ENCODE peak calls at places on chromosome 3, in four cellular contexts. One of them, this sample, is unnamed. For H3K27me3, the result is how much of the 10 kb centered on the place peaks cover.

GRCh38 chr3:117910820-117911524 is 1123.7 kb downstream of the IGSF11 start:
- DNase-seq in endodermal cell: peak
- DNase-seq in transverse colon: no peak
- DNase-seq in prostate gland: no peak
- DNase-seq in this sample: no peak

GRCh38 chr3:17478673-17479072 is 263.8 kb downstream of the TBC1D5 start:
- DNase-seq in endodermal cell: no peak
- DNase-seq in transverse colon: no peak
- DNase-seq in prostate gland: no peak
- DNase-seq in this sample: no peak

GRCh38 chr3:45912435-45912834 is 26.1 kb downstream of the CCR9 start:
- DNase-seq in endodermal cell: no peak
- DNase-seq in transverse colon: no peak
- DNase-seq in prostate gland: no peak
- DNase-seq in this sample: no peak

GRCh38 chr3:57652203-57652602 is 40.7 kb downstream of the DENND6A start:
- DNase-seq in endodermal cell: no peak
- DNase-seq in transverse colon: no peak
- DNase-seq in prostate gland: no peak
- DNase-seq in this sample: no peak

GRCh38 chr3:18424862-18425640 is at the start of gene SATB1:
- DNase-seq in endodermal cell: peak
- DNase-seq in transverse colon: peak
- DNase-seq in prostate gland: peak
- DNase-seq in this sample: peak

GRCh38 chr3:49412632-49413337 is 562 bp downstream of the TCTA start:
- DNase-seq in endodermal cell: no peak
- DNase-seq in transverse colon: no peak
- DNase-seq in prostate gland: no peak
- DNase-seq in this sample: no peak

GRCh38 chr3:177197934-177198484 is 727 bp upstream of the TBL1XR1 start:
- DNase-seq in endodermal cell: no peak
- DNase-seq in transverse colon: no peak
- DNase-seq in prostate gland: no peak
- DNase-seq in this sample: no peak

GRCh38 chr3:79351693-79352092 is 416.1 kb downstream of the ROBO1 start:
- DNase-seq in endodermal cell: no peak
- DNase-seq in transverse colon: no peak
- DNase-seq in prostate gland: peak
- DNase-seq in this sample: no peak

GRCh38 chr3:52047295-52047960 is 8.9 kb downstream of the DUSP7 start:
- DNase-seq in endodermal cell: no peak
- DNase-seq in transverse colon: no peak
- DNase-seq in prostate gland: no peak
- DNase-seq in this sample: no peak

GRCh38 chr3:135964160-135964955 is 1.2 kb upstream of the PPP2R3A start:
- DNase-seq in endodermal cell: no peak
- DNase-seq in transverse colon: no peak
- DNase-seq in prostate gland: no peak
- DNase-seq in this sample: no peak

GRCh38 chr3:69791111-69791510 is 51.8 kb downstream of the MITF start:
- DNase-seq in endodermal cell: no peak
- DNase-seq in transverse colon: peak
- DNase-seq in prostate gland: no peak
- DNase-seq in this sample: no peak

GRCh38 chr3:11655188-11655928 is 11.6 kb upstream of the VGLL4 start:
- DNase-seq in endodermal cell: peak
- DNase-seq in transverse colon: no peak
- DNase-seq in prostate gland: no peak
- DNase-seq in this sample: no peak

GRCh38 chr3:129475863-129476262 is 35.8 kb downstream of the IFT122 start:
- DNase-seq in endodermal cell: no peak
- DNase-seq in transverse colon: no peak
- DNase-seq in prostate gland: no peak
- DNase-seq in this sample: no peak

GRCh38 chr3:151859125-151859741 is 14.2 kb upstream of the SUCNR1 start:
- DNase-seq in endodermal cell: no peak
- DNase-seq in transverse colon: no peak
- DNase-seq in prostate gland: no peak
- DNase-seq in this sample: no peak

GRCh38 chr3:99678023-99678422 is 39.6 kb downstream of the COL8A1 start:
- DNase-seq in endodermal cell: no peak
- DNase-seq in transverse colon: no peak
- DNase-seq in prostate gland: no peak
- DNase-seq in this sample: no peak

GRCh38 chr3:115227046-115227445 is 80.0 kb upstream of the ZBTB20 start:
- DNase-seq in endodermal cell: no peak
- DNase-seq in transverse colon: no peak
- DNase-seq in prostate gland: no peak
- DNase-seq in this sample: no peak

GRCh38 chr3:186626254-186626847 is 13.5 kb downstream of the AHSG start:
- DNase-seq in endodermal cell: no peak
- DNase-seq in transverse colon: no peak
- DNase-seq in prostate gland: no peak
- DNase-seq in this sample: no peak

GRCh38 chr3:185998136-185998535 is 60.3 kb upstream of the TRA2B start:
- DNase-seq in endodermal cell: no peak
- DNase-seq in transverse colon: no peak
- DNase-seq in prostate gland: no peak
- DNase-seq in this sample: no peak

GRCh38 chr3:121748638-121749275 is 784 bp downstream of the GOLGB1 start:
- DNase-seq in endodermal cell: no peak
- DNase-seq in transverse colon: peak
- DNase-seq in prostate gland: no peak
- DNase-seq in this sample: no peak

GRCh38 chr3:161913786-161914389 is 417.3 kb downstream of the OTOL1 start:
- DNase-seq in endodermal cell: no peak
- DNase-seq in transverse colon: no peak
- DNase-seq in prostate gland: no peak
- DNase-seq in this sample: no peak

GRCh38 chr3:155778441-155778840 is 27.6 kb downstream of the C3orf33 start:
- DNase-seq in endodermal cell: no peak
- DNase-seq in transverse colon: no peak
- DNase-seq in prostate gland: no peak
- DNase-seq in this sample: no peak

GRCh38 chr3:16482770-16483531 is 30.5 kb downstream of the RFTN1 start:
- DNase-seq in endodermal cell: peak
- DNase-seq in transverse colon: peak
- DNase-seq in prostate gland: no peak
- DNase-seq in this sample: no peak

GRCh38 chr3:107690522-107691138 is 167.9 kb downstream of the BBX start:
- DNase-seq in endodermal cell: no peak
- DNase-seq in transverse colon: no peak
- DNase-seq in prostate gland: peak
- DNase-seq in this sample: no peak

GRCh38 chr3:177263615-177264365 is 66.5 kb upstream of the TBL1XR1 start:
- DNase-seq in endodermal cell: no peak
- DNase-seq in transverse colon: no peak
- DNase-seq in prostate gland: no peak
- DNase-seq in this sample: no peak

GRCh38 chr3:151428386-151428785 is 32.5 kb downstream of the IGSF10 start:
- DNase-seq in endodermal cell: no peak
- DNase-seq in transverse colon: no peak
- DNase-seq in prostate gland: no peak
- DNase-seq in this sample: no peak

GRCh38 chr3:8954938-8955763 is 8.1 kb downstream of the RAD18 start:
- DNase-seq in endodermal cell: no peak
- DNase-seq in transverse colon: no peak
- DNase-seq in prostate gland: no peak
- DNase-seq in this sample: peak

GRCh38 chr3:182692021-182692420 is 101.3 kb upstream of the ATP11B start:
- DNase-seq in endodermal cell: no peak
- DNase-seq in transverse colon: no peak
- DNase-seq in prostate gland: no peak
- DNase-seq in this sample: no peak

DNA sequence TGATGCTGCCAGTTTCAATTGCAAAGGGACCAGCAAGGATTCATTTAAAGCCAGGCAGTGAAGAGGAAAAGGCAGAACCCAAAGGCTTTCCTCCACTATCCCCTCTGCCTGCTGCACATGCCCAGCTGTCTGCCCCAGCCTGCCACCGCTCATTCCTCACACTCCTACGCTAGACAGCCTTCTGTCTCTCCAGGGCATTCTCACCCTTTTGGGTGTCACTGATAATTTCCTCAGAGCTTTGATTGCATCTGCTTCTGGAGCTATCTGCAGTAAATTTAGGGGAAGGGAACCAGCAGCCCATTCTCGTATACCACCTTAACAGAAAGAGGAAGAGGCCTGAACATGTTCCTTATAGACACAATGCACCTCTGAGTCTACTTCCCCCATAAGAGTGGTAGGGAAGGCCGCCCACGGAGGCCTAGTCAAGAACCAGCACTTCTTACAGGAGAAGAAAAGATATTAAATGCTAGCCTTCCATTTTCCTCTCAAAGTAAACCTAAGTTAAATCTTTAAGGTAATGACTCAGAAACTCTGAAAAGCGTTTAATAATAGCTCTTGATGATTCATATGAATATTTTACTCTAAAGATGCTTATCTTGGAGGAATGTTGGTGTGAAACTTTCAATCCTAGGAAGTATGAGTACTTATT is 20.9 kb downstream of the NUDT16 start:
- DNase-seq in endodermal cell: no peak
- DNase-seq in transverse colon: no peak
- DNase-seq in prostate gland: no peak
- DNase-seq in this sample: peak
- H3K4me3 ChIP-seq in endodermal cell: no peak
- H3K4me3 ChIP-seq in transverse colon: no peak
- H3K4me3 ChIP-seq in prostate gland: no peak
- H3K4me3 ChIP-seq in this sample: no peak

GRCh38 chr3:134145183-134145582 is 105.5 kb downstream of the RYK start:
- DNase-seq in endodermal cell: peak
- DNase-seq in transverse colon: no peak
- DNase-seq in prostate gland: no peak
- DNase-seq in this sample: no peak
- TF ChIP-seq CTCF in endodermal cell: peak
- TF ChIP-seq CTCF in transverse colon: no peak
- TF ChIP-seq CTCF in prostate gland: no peak
- TF ChIP-seq CTCF in this sample: no peak

GRCh38 chr3:122988507-122988906 is 39.1 kb downstream of the SEMA5B start:
- DNase-seq in endodermal cell: no peak
- DNase-seq in transverse colon: no peak
- DNase-seq in prostate gland: no peak
- DNase-seq in this sample: no peak
- H3K27me3 ChIP-seq in endodermal cell: under half
- H3K27me3 ChIP-seq in transverse colon: under half
- H3K27me3 ChIP-seq in prostate gland: under half
- H3K27me3 ChIP-seq in this sample: under half

GRCh38 chr3:165193392-165194268 is 2.6 kb downstream of the SLITRK3 start:
- DNase-seq in endodermal cell: peak
- DNase-seq in transverse colon: no peak
- DNase-seq in prostate gland: no peak
- DNase-seq in this sample: no peak
- H3K4me3 ChIP-seq in endodermal cell: peak
- H3K4me3 ChIP-seq in transverse colon: no peak
- H3K4me3 ChIP-seq in prostate gland: no peak
- H3K4me3 ChIP-seq in this sample: no peak

GRCh38 chr3:4981688-4982494 is 2.7 kb downstream of the BHLHE40 start:
- DNase-seq in endodermal cell: no peak
- DNase-seq in transverse colon: no peak
- DNase-seq in prostate gland: no peak
- DNase-seq in this sample: no peak
- TF ChIP-seq CTCF in endodermal cell: peak
- TF ChIP-seq CTCF in transverse colon: peak
- TF ChIP-seq CTCF in prostate gland: peak
- TF ChIP-seq CTCF in this sample: no peak